ENCODE peak calls at places on chromosomes 1 and 21, in nine cellular contexts. W is suprapubic skin, G is ovary, O is tibial nerve, C is A549, T is upper lobe of left lung, Z is stomach, Q is GM12878, V is sigmoid colon. R is an unnamed sample.

GRCh38 chr1:3611170-3612019 is at the start of gene MEGF6:
- DNase-seq in Z (peak), T (peak), Q (no peak), C (peak), O (peak), G (peak), W (peak), V (peak), R (peak)

GRCh38 chr1:31976401-31976800 is 37.3 kb upstream of the KHDRBS1 start:
- DNase-seq in T (no peak), W (no peak), G (no peak), C (no peak), Z (no peak), O (no peak), Q (no peak), V (no peak), R (no peak)

GRCh38 chr1:207007352-207008033 is 25.1 kb downstream of the C1orf116 start:
- DNase-seq in V (no peak), G (no peak), O (peak), Z (peak), T (peak), W (no peak), C (peak), Q (no peak), R (no peak)

GRCh38 chr1:17606826-17607440 is 67.4 kb downstream of the ARHGEF10L start:
- DNase-seq in C (peak), T (peak), O (peak), G (peak), Z (peak), W (peak), V (peak), Q (no peak), R (peak)

GRCh38 chr21:41196990-41197389 is 29.0 kb downstream of the BACE2 start:
- DNase-seq in T (no peak), V (no peak), G (no peak), C (peak), W (no peak), Z (no peak), Q (no peak), O (no peak), R (no peak)

GRCh38 chr1:165376041-165376810 is 19.7 kb upstream of the LMX1A start:
- DNase-seq in O (peak), C (no peak), Z (peak), G (peak), W (peak), T (peak), V (peak), Q (no peak), R (peak)

GRCh38 chr1:117392776-117393175 is 25.5 kb downstream of the MAN1A2 start:
- DNase-seq in Z (no peak), T (no peak), G (no peak), C (no peak), W (no peak), Q (no peak), O (no peak), V (no peak), R (no peak)

GRCh38 chr1:11719313-11720032 is 16.5 kb upstream of the AGTRAP start:
- DNase-seq in G (peak), O (peak), Z (peak), Q (no peak), W (peak), C (peak), V (peak), T (peak), R (peak)

GRCh38 chr1:211237579-211237978 is 21.6 kb upstream of the RCOR3 start:
- DNase-seq in O (no peak), Z (no peak), C (no peak), Q (no peak), V (no peak), T (no peak), W (no peak), G (no peak), R (no peak)

GRCh38 chr1:111354584-111354983 is 63.9 kb downstream of the CHIA start:
- DNase-seq in Z (no peak), C (no peak), Q (no peak), V (no peak), G (no peak), T (no peak), O (no peak), W (no peak), R (no peak)

GRCh38 chr1:57704231-57704630 is 280.4 kb upstream of the DAB1 start:
- DNase-seq in W (no peak), G (no peak), C (no peak), T (no peak), V (no peak), Z (no peak), O (no peak), Q (no peak), R (no peak)

GRCh38 chr1:94385354-94385947 is 32.7 kb upstream of the ABCD3 start:
- DNase-seq in Z (no peak), W (no peak), V (no peak), C (no peak), O (no peak), T (no peak), Q (no peak), G (no peak), R (no peak)

GRCh38 chr1:23436520-23437354 is 12.2 kb upstream of the TCEA3 start:
- DNase-seq in O (no peak), V (no peak), Z (peak), T (peak), C (no peak), W (no peak), G (peak), Q (no peak), R (peak)

GRCh38 chr1:118185083-118185899 is at the start of gene SPAG17:
- DNase-seq in O (peak), Q (no peak), V (no peak), C (peak), T (peak), W (peak), G (peak), Z (peak), R (peak)

GRCh38 chr1:171357179-171357578 is 43.2 kb downstream of the FMO4 start:
- DNase-seq in G (no peak), Z (no peak), Q (no peak), W (no peak), V (no peak), T (no peak), O (no peak), C (no peak), R (no peak)

GRCh38 chr1:212285685-212286436 is 651 bp downstream of the PPP2R5A start:
- DNase-seq in V (peak), Z (peak), O (peak), G (peak), Q (no peak), W (peak), T (peak), C (peak), R (peak)

GRCh38 chr1:52056937-52057231 is 789 bp downstream of the BTF3L4 start:
- DNase-seq in Z (no peak), V (no peak), G (no peak), O (no peak), W (no peak), C (no peak), Q (no peak), T (no peak), R (no peak)

GRCh38 chr1:61226791-61227567 is 144.6 kb downstream of the NFIA start:
- DNase-seq in Q (no peak), G (no peak), O (no peak), T (peak), V (no peak), W (no peak), C (peak), Z (peak), R (peak)

GRCh38 chr1:16720403-16721223 is 19.7 kb upstream of the RNU1-4 start:
- DNase-seq in G (peak), T (no peak), V (peak), Z (peak), Q (no peak), W (peak), O (no peak), C (no peak), R (peak)

GRCh38 chr1:66374561-66375111 is 159.3 kb upstream of the SGIP1 start:
- DNase-seq in Z (no peak), Q (peak), V (no peak), O (no peak), G (no peak), T (no peak), C (no peak), W (no peak), R (no peak)

GRCh38 chr1:8211620-8212442 is 106.1 kb upstream of the SLC45A1 start:
- DNase-seq in V (peak), T (peak), W (peak), Q (no peak), Z (peak), O (no peak), C (peak), G (no peak), R (peak)

DNA sequence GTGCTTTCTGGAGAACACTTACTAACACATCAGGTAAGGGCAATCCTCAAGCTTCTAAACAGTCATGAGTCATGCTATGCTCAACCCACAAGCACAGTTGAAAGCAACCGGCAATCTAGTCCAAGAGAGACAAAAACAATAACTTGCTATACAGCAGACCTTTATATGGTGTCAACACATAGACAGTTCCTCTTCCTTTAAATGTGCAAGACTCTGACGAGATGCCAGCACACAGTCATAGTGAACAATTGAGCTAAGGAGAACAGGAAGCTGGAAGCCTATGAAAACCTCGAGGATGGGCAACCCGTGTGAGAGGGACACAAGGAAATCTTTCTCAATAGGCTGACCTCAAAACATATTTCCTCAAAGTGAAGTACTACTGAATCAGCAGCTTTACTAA is 5.3 kb downstream of the ADIPOR1 start:
- DNase-seq in C (no peak), T (peak), Z (no peak), W (no peak), G (no peak), O (peak), Q (no peak), V (peak), R (peak)
- TF ChIP-seq EP300 in C (no peak), T (no peak), Z (no peak), W (no peak), G (no peak), O (peak), Q (no peak), V (no peak), R (no peak)

DNA sequence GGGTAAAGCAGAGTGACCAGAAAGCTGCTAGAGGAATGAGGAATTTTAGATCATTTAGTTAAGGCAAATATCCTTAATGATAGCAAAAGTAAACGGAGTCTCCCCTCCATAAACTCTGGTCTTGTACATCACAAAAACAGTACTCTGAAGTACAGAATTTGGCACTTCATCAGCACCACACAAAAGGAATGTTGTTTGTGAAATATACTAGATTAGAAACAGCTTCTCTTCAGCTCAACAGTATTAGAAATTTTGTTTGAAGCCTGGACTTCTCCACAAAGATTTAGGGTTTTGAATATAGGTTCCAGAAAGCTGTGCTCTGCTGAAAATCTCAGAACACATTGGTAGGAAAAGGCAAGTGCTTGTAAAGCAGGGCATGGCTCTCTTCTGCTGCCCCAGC is 135.1 kb upstream of the PTGFR start:
- DNase-seq in O (no peak), T (no peak), W (no peak), G (no peak), V (no peak), Q (no peak), Z (no peak), C (no peak), R (no peak)
- TF ChIP-seq EP300 in O (no peak), T (no peak), W (no peak), G (no peak), V (no peak), Q (no peak), Z (no peak), C (no peak), R (no peak)

GRCh38 chr1:25959626-25960025 is 38.2 kb downstream of the PAFAH2 start:
- DNase-seq in Q (no peak), G (no peak), Z (no peak), V (no peak), T (no peak), W (no peak), O (no peak), C (no peak), R (no peak)
- TF ChIP-seq EP300 in Q (no peak), G (no peak), Z (no peak), V (no peak), T (no peak), W (no peak), O (no peak), C (no peak), R (no peak)

DNA sequence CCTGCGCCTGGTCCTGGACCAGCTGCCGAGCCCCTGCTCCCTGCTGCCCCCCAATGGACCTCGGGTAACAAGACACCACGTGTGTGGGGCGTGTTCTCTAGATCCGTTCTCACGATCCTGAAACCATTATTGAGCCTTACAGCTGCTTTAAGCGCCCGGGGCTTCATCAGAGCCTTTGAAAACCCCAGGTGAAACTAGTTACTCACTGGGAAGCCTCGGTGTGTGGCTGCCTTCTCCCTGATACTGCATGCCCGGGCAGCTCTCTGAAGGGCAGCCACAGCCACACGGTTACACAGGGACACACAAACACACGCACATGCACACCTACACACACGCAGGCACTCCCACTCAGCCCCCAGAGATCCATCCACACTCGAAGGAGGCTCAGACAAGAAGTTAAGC is 5.3 kb downstream of the HES2 start:
- DNase-seq in G (no peak), Q (peak), T (no peak), Z (no peak), O (no peak), W (no peak), C (peak), V (no peak), R (peak)
- TF ChIP-seq EP300 in G (no peak), Q (peak), T (no peak), Z (no peak), O (no peak), W (no peak), C (no peak), V (no peak), R (no peak)

GRCh38 chr1:156241311-156241811 is 623 bp upstream of the BGLAP start:
- DNase-seq in C (no peak), Q (no peak), Z (no peak), T (no peak), W (peak), G (no peak), O (no peak), V (no peak), R (no peak)
- TF ChIP-seq EP300 in C (no peak), Q (no peak), Z (no peak), T (no peak), W (no peak), G (no peak), O (no peak), V (no peak), R (no peak)

GRCh38 chr1:155379877-155380192 is 59.1 kb downstream of the RUSC1 start:
- DNase-seq in C (no peak), W (no peak), O (no peak), G (no peak), T (no peak), Z (no peak), Q (no peak), V (no peak), R (no peak)

DNA sequence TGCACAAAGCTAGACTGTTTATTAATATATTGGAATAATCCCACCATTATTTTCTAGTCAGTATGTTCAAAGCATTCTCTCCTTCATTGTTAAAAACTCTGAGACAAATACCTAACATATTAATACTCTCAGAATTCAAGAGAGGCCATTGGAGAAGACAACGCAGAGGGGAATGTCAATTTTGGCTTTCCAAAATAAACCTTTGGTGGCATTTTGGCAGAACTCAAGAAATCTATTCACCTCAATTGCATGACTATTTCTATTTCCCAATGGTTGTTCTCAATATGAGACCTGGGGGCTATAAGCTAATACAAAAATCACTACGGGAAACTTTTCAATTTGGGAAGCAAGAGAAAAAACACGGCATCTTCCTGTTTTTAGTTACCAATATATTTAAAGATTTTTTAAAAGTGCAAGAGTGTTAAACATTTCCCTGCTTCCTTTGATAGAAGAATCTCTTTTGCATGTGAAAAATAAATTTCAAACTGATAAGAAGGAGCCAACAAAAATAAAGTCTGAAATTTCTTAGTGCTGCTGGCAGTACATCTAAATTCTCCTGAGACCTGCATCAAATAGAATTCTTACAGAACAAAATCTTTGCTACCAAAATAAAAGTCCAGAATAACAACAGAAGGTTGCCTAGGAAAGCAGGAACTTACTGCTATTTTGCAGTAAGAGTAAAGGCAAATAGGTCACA is 58.6 kb downstream of the RUSC1 start:
- DNase-seq in W (no peak), C (peak), Q (no peak), V (no peak), G (no peak), Z (no peak), O (no peak), T (no peak), R (no peak)
- TF ChIP-seq EP300 in W (no peak), C (no peak), Q (no peak), V (no peak), G (no peak), Z (no peak), O (peak), T (no peak), R (no peak)

DNA sequence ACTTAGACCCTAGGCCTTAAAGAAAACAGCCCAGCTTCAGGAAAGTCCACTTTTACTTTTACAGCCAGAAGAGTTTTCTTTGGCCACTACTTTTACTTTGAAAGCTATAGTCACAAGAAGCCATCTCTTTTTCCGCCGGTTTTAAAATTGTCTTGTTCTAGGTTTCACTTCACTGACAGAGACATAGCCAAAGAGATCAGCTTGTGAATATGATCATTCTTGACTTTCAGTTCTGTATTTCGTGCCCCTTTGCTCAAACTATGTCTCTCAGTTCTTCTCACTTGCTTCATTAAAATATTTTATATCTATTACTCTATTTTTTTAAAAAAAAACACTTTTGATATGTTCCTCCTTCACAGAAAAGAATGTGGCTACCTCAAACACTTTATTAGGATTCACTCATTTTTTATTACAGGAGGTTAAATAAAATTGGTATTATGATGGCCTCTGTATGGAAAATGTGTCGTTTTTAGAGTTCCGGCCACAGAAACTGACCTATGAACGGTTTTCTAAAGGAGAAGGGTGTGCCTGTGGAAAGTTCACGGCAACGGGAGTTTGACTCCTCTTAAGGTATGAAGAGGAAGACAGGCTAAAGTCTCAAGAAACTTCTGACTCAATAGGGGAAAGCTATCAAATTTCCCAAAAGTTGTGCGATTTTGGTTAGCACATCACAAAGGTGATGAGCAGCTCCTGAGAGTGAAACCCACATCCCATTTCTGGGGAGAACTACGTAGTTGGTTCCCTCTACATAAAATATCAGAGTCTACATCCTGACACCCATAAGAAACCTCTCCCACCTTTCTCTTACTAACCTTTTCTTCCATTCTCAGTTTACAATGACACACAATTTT is 1.2 kb downstream of the MCOLN2 start:
- DNase-seq in G (no peak), W (no peak), C (no peak), Q (no peak), T (no peak), V (no peak), O (no peak), Z (no peak), R (no peak)
- TF ChIP-seq EP300 in G (no peak), W (no peak), C (no peak), Q (peak), T (no peak), V (no peak), O (no peak), Z (no peak), R (no peak)

DNA sequence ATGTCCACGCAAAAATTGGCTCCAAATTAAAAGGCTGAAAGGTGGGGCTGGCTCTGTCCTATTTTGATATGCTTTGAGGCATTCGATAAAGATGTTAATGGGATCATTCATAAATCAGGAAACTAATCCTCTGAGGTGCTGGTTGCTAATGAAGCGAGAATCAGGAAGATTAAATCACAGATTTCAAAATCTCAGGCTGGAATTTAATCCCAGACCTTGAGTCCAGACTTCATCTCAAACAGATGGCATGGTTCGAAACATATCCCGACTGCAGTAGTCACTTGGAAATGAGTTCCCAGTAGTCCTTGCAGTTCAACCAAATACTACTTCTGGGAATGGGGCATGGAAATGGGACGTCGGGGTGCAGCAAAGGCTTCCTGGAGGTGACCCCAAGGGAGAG is 4.5 kb upstream of the KLF17 start:
- DNase-seq in Q (no peak), Z (no peak), G (no peak), W (no peak), C (no peak), V (no peak), O (no peak), T (no peak), R (no peak)
- TF ChIP-seq EP300 in Q (no peak), Z (no peak), G (no peak), W (no peak), C (no peak), V (no peak), O (no peak), T (no peak), R (no peak)

DNA sequence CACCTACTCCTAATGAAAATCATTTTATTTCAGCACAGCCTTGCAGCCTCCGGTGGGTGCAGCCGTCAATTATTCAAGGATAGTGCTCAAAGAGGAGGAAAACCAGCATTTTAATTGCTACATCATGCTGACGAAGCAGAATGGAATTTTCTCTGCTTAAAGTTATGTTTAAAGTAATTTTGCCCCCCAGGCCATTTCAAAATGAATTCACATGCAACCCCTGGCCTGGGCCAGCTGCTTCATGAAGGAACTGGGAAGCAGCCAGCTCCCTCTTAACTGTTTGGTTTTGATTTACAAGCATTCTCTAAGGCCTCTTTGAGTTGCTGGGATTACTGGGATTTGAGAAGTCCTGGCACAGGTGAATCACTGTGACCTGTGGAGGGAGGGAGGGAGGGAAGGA is 66.1 kb downstream of the PGBD5 start:
- DNase-seq in T (peak), Z (no peak), C (no peak), V (no peak), W (no peak), O (no peak), G (no peak), Q (no peak), R (no peak)
- TF ChIP-seq EP300 in T (no peak), Z (no peak), C (no peak), V (no peak), W (no peak), O (no peak), G (no peak), Q (no peak), R (no peak)

GRCh38 chr1:89757532-89757931 is 63.3 kb upstream of the LRRC8D start:
- DNase-seq in C (no peak), W (no peak), V (no peak), T (peak), Q (no peak), Z (no peak), G (no peak), O (no peak), R (no peak)
- TF ChIP-seq EP300 in C (no peak), W (no peak), V (no peak), T (no peak), Q (no peak), Z (no peak), G (no peak), O (peak), R (no peak)

R was measured in transverse colon.